ENCODE peak calls at places on chromosomes 3 and 15, in eight cellular contexts. One of them, this sample, is unnamed.

GRCh38 chr15:78243491-78243941 is 9.2 kb upstream of the ACSBG1 start:
- DNase-seq in fibroblast of lung: peak
- DNase-seq in upper lobe of left lung: peak
- DNase-seq in heart left ventricle: peak
- DNase-seq in kidney: peak
- DNase-seq in cardiac muscle cell: peak
- DNase-seq in AG09309: no peak
- DNase-seq in ovary: peak
- DNase-seq in this sample: peak

GRCh38 chr15:66462630-66463029 is 34.9 kb downstream of the SNAPC5 start:
- DNase-seq in ovary: no peak
- DNase-seq in heart left ventricle: peak
- DNase-seq in cardiac muscle cell: no peak
- DNase-seq in AG09309: no peak
- DNase-seq in upper lobe of left lung: no peak
- DNase-seq in fibroblast of lung: no peak
- DNase-seq in kidney: no peak
- DNase-seq in this sample: peak

GRCh38 chr15:38195191-38195901 is 57.3 kb upstream of the SPRED1 start:
- DNase-seq in kidney: no peak
- DNase-seq in ovary: no peak
- DNase-seq in fibroblast of lung: no peak
- DNase-seq in heart left ventricle: no peak
- DNase-seq in cardiac muscle cell: no peak
- DNase-seq in AG09309: no peak
- DNase-seq in upper lobe of left lung: no peak
- DNase-seq in this sample: no peak

GRCh38 chr15:62413147-62413546 is 248.1 kb upstream of the C2CD4B start:
- DNase-seq in heart left ventricle: no peak
- DNase-seq in ovary: no peak
- DNase-seq in cardiac muscle cell: no peak
- DNase-seq in AG09309: no peak
- DNase-seq in kidney: no peak
- DNase-seq in fibroblast of lung: peak
- DNase-seq in upper lobe of left lung: no peak
- DNase-seq in this sample: no peak

GRCh38 chr15:64947211-64947610 is 35.5 kb downstream of the ANKDD1A start:
- DNase-seq in kidney: no peak
- DNase-seq in fibroblast of lung: no peak
- DNase-seq in ovary: no peak
- DNase-seq in AG09309: no peak
- DNase-seq in heart left ventricle: no peak
- DNase-seq in cardiac muscle cell: no peak
- DNase-seq in upper lobe of left lung: no peak
- DNase-seq in this sample: no peak

GRCh38 chr15:77018796-77019475 is 24.0 kb downstream of the PSTPIP1 start:
- DNase-seq in cardiac muscle cell: no peak
- DNase-seq in heart left ventricle: no peak
- DNase-seq in AG09309: no peak
- DNase-seq in kidney: no peak
- DNase-seq in upper lobe of left lung: no peak
- DNase-seq in fibroblast of lung: no peak
- DNase-seq in ovary: no peak
- DNase-seq in this sample: no peak

GRCh38 chr15:57036352-57036751 is 117.9 kb downstream of the TCF12 start:
- DNase-seq in heart left ventricle: no peak
- DNase-seq in fibroblast of lung: no peak
- DNase-seq in upper lobe of left lung: no peak
- DNase-seq in AG09309: no peak
- DNase-seq in cardiac muscle cell: no peak
- DNase-seq in kidney: no peak
- DNase-seq in ovary: no peak
- DNase-seq in this sample: no peak

GRCh38 chr15:83556754-83557153 is 97.2 kb upstream of the ADAMTSL3 start:
- DNase-seq in upper lobe of left lung: no peak
- DNase-seq in fibroblast of lung: no peak
- DNase-seq in cardiac muscle cell: no peak
- DNase-seq in AG09309: no peak
- DNase-seq in kidney: no peak
- DNase-seq in heart left ventricle: no peak
- DNase-seq in ovary: no peak
- DNase-seq in this sample: no peak

GRCh38 chr3:197302696-197303341 is 4.4 kb upstream of the DLG1 start:
- DNase-seq in kidney: no peak
- DNase-seq in cardiac muscle cell: no peak
- DNase-seq in heart left ventricle: no peak
- DNase-seq in ovary: no peak
- DNase-seq in AG09309: peak
- DNase-seq in upper lobe of left lung: no peak
- DNase-seq in fibroblast of lung: no peak
- DNase-seq in this sample: peak

GRCh38 chr3:79618883-79619282 is 148.9 kb downstream of the ROBO1 start:
- DNase-seq in cardiac muscle cell: no peak
- DNase-seq in kidney: no peak
- DNase-seq in AG09309: no peak
- DNase-seq in ovary: no peak
- DNase-seq in fibroblast of lung: no peak
- DNase-seq in heart left ventricle: no peak
- DNase-seq in upper lobe of left lung: no peak
- DNase-seq in this sample: no peak

GRCh38 chr15:93477188-93477587 is 388.2 kb upstream of the RGMA start:
- DNase-seq in kidney: no peak
- DNase-seq in upper lobe of left lung: no peak
- DNase-seq in ovary: no peak
- DNase-seq in AG09309: no peak
- DNase-seq in cardiac muscle cell: no peak
- DNase-seq in fibroblast of lung: no peak
- DNase-seq in heart left ventricle: no peak
- DNase-seq in this sample: no peak

GRCh38 chr15:94259121-94259776 is 27.9 kb downstream of the MCTP2 start:
- DNase-seq in AG09309: no peak
- DNase-seq in kidney: no peak
- DNase-seq in cardiac muscle cell: no peak
- DNase-seq in upper lobe of left lung: no peak
- DNase-seq in ovary: no peak
- DNase-seq in fibroblast of lung: peak
- DNase-seq in heart left ventricle: no peak
- DNase-seq in this sample: no peak

GRCh38 chr15:59993041-59993750 is 10.9 kb upstream of the FOXB1 start:
- DNase-seq in fibroblast of lung: no peak
- DNase-seq in ovary: no peak
- DNase-seq in kidney: no peak
- DNase-seq in upper lobe of left lung: peak
- DNase-seq in AG09309: no peak
- DNase-seq in heart left ventricle: no peak
- DNase-seq in cardiac muscle cell: no peak
- DNase-seq in this sample: no peak

GRCh38 chr3:167882057-167882667 is 146.6 kb downstream of the SERPINI1 start:
- DNase-seq in AG09309: peak
- DNase-seq in cardiac muscle cell: peak
- DNase-seq in ovary: no peak
- DNase-seq in kidney: no peak
- DNase-seq in heart left ventricle: no peak
- DNase-seq in fibroblast of lung: peak
- DNase-seq in upper lobe of left lung: no peak
- DNase-seq in this sample: peak

GRCh38 chr3:123021986-123022510 is 5.5 kb downstream of the SEMA5B start:
- DNase-seq in ovary: no peak
- DNase-seq in heart left ventricle: no peak
- DNase-seq in AG09309: no peak
- DNase-seq in kidney: no peak
- DNase-seq in upper lobe of left lung: no peak
- DNase-seq in cardiac muscle cell: no peak
- DNase-seq in fibroblast of lung: no peak
- DNase-seq in this sample: no peak

GRCh38 chr15:57866149-57866736 is 159.7 kb downstream of the POLR2M start:
- DNase-seq in ovary: peak
- DNase-seq in AG09309: no peak
- DNase-seq in fibroblast of lung: peak
- DNase-seq in heart left ventricle: peak
- DNase-seq in kidney: peak
- DNase-seq in upper lobe of left lung: no peak
- DNase-seq in cardiac muscle cell: peak
- DNase-seq in this sample: peak

GRCh38 chr15:77612958-77613601 is 19.6 kb downstream of the LINGO1 start:
- DNase-seq in ovary: no peak
- DNase-seq in cardiac muscle cell: no peak
- DNase-seq in fibroblast of lung: no peak
- DNase-seq in upper lobe of left lung: no peak
- DNase-seq in kidney: no peak
- DNase-seq in AG09309: no peak
- DNase-seq in heart left ventricle: no peak
- DNase-seq in this sample: no peak

GRCh38 chr3:196735751-196736150 is 3.9 kb upstream of the PAK2 start:
- DNase-seq in upper lobe of left lung: no peak
- DNase-seq in heart left ventricle: no peak
- DNase-seq in kidney: no peak
- DNase-seq in cardiac muscle cell: no peak
- DNase-seq in fibroblast of lung: no peak
- DNase-seq in ovary: no peak
- DNase-seq in AG09309: no peak
- DNase-seq in this sample: peak

DNA sequence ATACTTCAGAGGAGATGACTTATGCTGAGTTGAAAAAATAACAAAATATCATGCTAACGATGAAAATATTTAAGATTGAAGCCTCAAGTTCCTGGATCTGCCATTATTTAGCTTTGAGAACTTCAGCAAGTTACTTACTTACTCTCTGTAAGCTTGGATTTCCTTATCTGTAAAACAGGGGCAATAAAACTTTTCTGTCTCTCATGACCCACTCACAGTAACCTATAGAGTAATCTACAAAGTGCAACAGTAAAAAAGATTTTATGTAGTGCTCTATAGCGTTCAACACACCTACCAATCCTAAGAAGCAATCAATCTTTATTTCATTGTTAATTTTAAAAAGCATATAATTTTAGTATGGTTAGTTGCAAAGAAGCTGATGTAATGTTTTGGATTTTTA is 478.6 kb downstream of the ZIC1 start:
- DNase-seq in fibroblast of lung: no peak
- DNase-seq in upper lobe of left lung: no peak
- DNase-seq in AG09309: no peak
- DNase-seq in cardiac muscle cell: no peak
- DNase-seq in kidney: no peak
- DNase-seq in heart left ventricle: no peak
- DNase-seq in ovary: no peak
- DNase-seq in this sample: no peak
- TF ChIP-seq CTCF in fibroblast of lung: no peak
- TF ChIP-seq CTCF in upper lobe of left lung: no peak
- TF ChIP-seq CTCF in AG09309: no peak
- TF ChIP-seq CTCF in cardiac muscle cell: no peak
- TF ChIP-seq CTCF in kidney: no peak
- TF ChIP-seq CTCF in heart left ventricle: no peak
- TF ChIP-seq CTCF in ovary: no peak
- TF ChIP-seq CTCF in this sample: no peak

DNA sequence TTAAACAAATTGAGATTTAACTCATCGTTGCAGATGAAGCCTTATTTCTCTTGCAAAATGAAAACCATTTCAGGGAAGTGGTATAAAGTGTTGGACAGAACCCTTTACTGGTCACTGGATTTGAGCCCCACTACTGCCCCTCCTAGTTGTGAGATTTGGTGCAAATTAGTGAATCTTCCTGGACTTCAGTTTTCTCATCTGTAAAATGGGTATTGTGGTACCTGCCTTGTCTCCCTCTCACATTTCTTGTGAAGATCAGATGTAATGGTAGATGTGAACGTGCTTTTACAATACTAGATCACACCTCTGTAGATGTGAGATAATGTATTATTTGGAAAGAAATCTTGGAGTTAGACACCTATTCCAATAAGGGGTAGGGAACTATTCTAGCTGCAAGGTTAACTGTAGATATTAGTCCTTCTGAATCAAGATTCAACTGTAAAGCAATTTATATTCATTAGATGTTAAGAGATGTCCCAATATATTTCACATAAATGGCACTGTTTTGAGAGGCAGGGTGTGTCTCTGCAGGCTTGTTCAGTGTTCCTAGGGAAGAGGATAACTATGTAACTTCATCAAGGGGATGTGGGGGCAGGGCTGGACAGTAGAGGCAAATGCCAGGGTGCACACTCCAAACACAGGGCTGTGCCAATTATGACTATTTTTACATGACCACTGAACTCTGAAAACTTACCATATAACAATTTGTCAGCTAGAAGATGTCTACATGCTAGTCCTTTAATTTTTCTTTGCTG is 112.4 kb upstream of the PFN2 start:
- DNase-seq in fibroblast of lung: no peak
- DNase-seq in kidney: no peak
- DNase-seq in heart left ventricle: no peak
- DNase-seq in ovary: no peak
- DNase-seq in upper lobe of left lung: no peak
- DNase-seq in AG09309: no peak
- DNase-seq in cardiac muscle cell: no peak
- DNase-seq in this sample: no peak
- H3K4me3 ChIP-seq in fibroblast of lung: peak
- H3K4me3 ChIP-seq in kidney: peak
- H3K4me3 ChIP-seq in heart left ventricle: peak
- H3K4me3 ChIP-seq in ovary: no peak
- H3K4me3 ChIP-seq in upper lobe of left lung: no peak
- H3K4me3 ChIP-seq in AG09309: peak
- H3K4me3 ChIP-seq in cardiac muscle cell: no peak
- H3K4me3 ChIP-seq in this sample: peak

DNA sequence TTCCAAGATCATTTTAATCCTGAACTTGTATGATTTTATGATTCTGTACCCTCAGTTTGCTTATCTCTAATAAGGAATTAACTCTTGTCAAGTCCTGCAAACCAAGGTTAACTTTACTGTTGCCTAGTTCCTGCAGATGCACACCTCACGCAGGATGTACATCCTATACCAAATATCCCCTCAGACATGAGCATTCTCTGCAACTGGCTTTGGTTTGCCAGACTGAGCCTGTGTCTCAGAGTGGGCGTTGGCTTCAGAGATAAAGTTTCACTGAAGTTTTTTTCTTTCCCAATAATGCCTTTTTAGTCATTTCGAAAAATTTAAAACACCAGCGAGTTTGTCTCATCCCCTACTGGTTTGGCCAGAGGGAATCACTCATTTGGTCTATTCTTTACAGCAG is 173.9 kb downstream of the NR2F2 start:
- DNase-seq in fibroblast of lung: no peak
- DNase-seq in heart left ventricle: no peak
- DNase-seq in AG09309: no peak
- DNase-seq in upper lobe of left lung: no peak
- DNase-seq in kidney: no peak
- DNase-seq in cardiac muscle cell: no peak
- DNase-seq in ovary: no peak
- DNase-seq in this sample: no peak
- TF ChIP-seq CTCF in fibroblast of lung: no peak
- TF ChIP-seq CTCF in heart left ventricle: no peak
- TF ChIP-seq CTCF in AG09309: no peak
- TF ChIP-seq CTCF in upper lobe of left lung: no peak
- TF ChIP-seq CTCF in kidney: no peak
- TF ChIP-seq CTCF in cardiac muscle cell: no peak
- TF ChIP-seq CTCF in ovary: no peak
- TF ChIP-seq CTCF in this sample: no peak

DNA sequence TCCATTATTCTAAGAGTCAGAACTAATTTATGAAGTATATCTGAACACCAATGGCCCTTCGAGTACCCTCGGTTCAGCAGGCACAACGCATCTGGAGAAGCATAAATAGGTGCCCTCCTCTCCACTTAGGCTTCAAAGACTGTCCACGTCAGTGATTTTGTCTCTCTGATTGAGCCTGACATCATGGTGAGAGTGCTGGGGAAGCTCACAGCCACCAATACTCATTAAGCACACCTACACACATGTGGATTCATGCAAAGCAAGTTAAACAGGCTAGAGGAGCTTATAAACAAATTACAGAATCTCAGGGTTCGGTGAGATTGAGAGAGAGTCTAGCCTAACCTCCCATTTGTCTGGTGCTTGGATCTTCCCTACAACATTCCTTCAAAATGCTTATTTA is 3.6 kb downstream of the CLDN1 start:
- DNase-seq in AG09309: no peak
- DNase-seq in kidney: no peak
- DNase-seq in cardiac muscle cell: no peak
- DNase-seq in fibroblast of lung: no peak
- DNase-seq in upper lobe of left lung: no peak
- DNase-seq in ovary: no peak
- DNase-seq in heart left ventricle: no peak
- DNase-seq in this sample: no peak
- H3K4me3 ChIP-seq in AG09309: no peak
- H3K4me3 ChIP-seq in kidney: no peak
- H3K4me3 ChIP-seq in cardiac muscle cell: no peak
- H3K4me3 ChIP-seq in fibroblast of lung: no peak
- H3K4me3 ChIP-seq in upper lobe of left lung: no peak
- H3K4me3 ChIP-seq in ovary: peak
- H3K4me3 ChIP-seq in heart left ventricle: no peak
- H3K4me3 ChIP-seq in this sample: no peak